ENCODE peak calls at places on chromosomes 3 and 15, in five cellular contexts. J, Q, W, V and G are unnamed samples.

GRCh38 chr3:155065537-155065936 is 14.6 kb upstream of the MME start:
- DNase-seq in Q (no peak), W (no peak), J (no peak), V (peak; percentile 67), G (no peak)

GRCh38 chr3:12347301-12347700 is 58.4 kb downstream of the PPARG start:
- DNase-seq in V (no peak), J (no peak), W (no peak), Q (no peak), G (no peak)

GRCh38 chr3:138205527-138205926 is 18.4 kb downstream of the ARMC8 start:
- DNase-seq in Q (no peak), W (no peak), J (no peak), V (no peak), G (no peak)

GRCh38 chr15:66854012-66854965 is 152.3 kb downstream of the SMAD6 start:
- DNase-seq in J (no peak), Q (no peak), W (no peak), V (no peak), G (no peak)

GRCh38 chr15:73387507-73388255 is 18.9 kb upstream of the HCN4 start:
- DNase-seq in J (no peak), W (no peak), Q (no peak), V (no peak), G (no peak)

GRCh38 chr15:84818221-84819131 is 1.3 kb downstream of the ALPK3 start:
- DNase-seq in W (no peak), J (no peak), V (no peak), Q (no peak), G (peak; percentile 50)

GRCh38 chr3:153232737-153233330 is 70.8 kb downstream of the RAP2B start:
- DNase-seq in W (no peak), J (no peak), V (no peak), Q (no peak), G (no peak)

GRCh38 chr3:11071096-11071755 is 78.7 kb downstream of the SLC6A1 start:
- DNase-seq in Q (no peak), W (no peak), J (no peak), V (no peak), G (no peak)

GRCh38 chr3:190486908-190487607 is 26.8 kb upstream of the IL1RAP start:
- DNase-seq in W (no peak), V (no peak), Q (no peak), J (no peak), G (no peak)

GRCh38 chr15:31020542-31020941 is 29.1 kb upstream of the MTMR10 start:
- DNase-seq in V (no peak), Q (no peak), J (no peak), W (no peak), G (no peak)

GRCh38 chr15:64105113-64105704 is 9.4 kb downstream of the SNX1 start:
- DNase-seq in W (no peak), J (no peak), V (no peak), Q (no peak), G (no peak)

GRCh38 chr3:192629429-192629828 is 97.9 kb downstream of the FGF12 start:
- DNase-seq in W (no peak), V (no peak), Q (no peak), J (no peak), G (no peak)

GRCh38 chr15:34248190-34248589 is 23.4 kb downstream of the EMC4 start:
- DNase-seq in Q (no peak), V (no peak), J (no peak), W (no peak), G (no peak)

GRCh38 chr3:168096210-168096795 is 579 bp upstream of the GOLIM4 start:
- DNase-seq in J (peak; percentile 59), W (peak; percentile 81), V (peak; percentile 78), Q (no peak), G (peak; percentile 73)

GRCh38 chr3:152778001-152778400 is 56.9 kb upstream of the P2RY1 start:
- DNase-seq in W (no peak), Q (no peak), J (no peak), V (no peak), G (no peak)

GRCh38 chr3:58484049-58484721 is 7.7 kb upstream of the KCTD6 start:
- DNase-seq in J (no peak), W (no peak), V (no peak), Q (no peak), G (no peak)

GRCh38 chr3:177905895-177906511 is 630.2 kb upstream of the KCNMB2 start:
- DNase-seq in Q (no peak), W (no peak), V (peak; percentile 5), J (no peak), G (no peak)

GRCh38 chr3:108008931-108009635 is 81.7 kb downstream of the CD47 start:
- DNase-seq in Q (no peak), J (no peak), W (no peak), V (no peak), G (peak; percentile 74)

GRCh38 chr3:136263251-136263650 is 13.1 kb downstream of the PCCB start:
- DNase-seq in W (no peak), V (no peak), J (no peak), Q (no peak), G (no peak)

GRCh38 chr3:137360531-137361201 is 402.9 kb downstream of the IL20RB start:
- DNase-seq in Q (no peak), J (no peak), V (no peak), W (no peak), G (no peak)

GRCh38 chr15:58222698-58223097 is 84.5 kb downstream of the AQP9 start:
- DNase-seq in V (no peak), W (no peak), J (no peak), Q (no peak), G (no peak)

GRCh38 chr3:157142315-157142714 is 17.6 kb downstream of the CCNL1 start:
- DNase-seq in W (no peak), Q (no peak), J (no peak), V (no peak), G (no peak)

GRCh38 chr3:64380539-64380938 is 155.3 kb upstream of the PRICKLE2 start:
- DNase-seq in V (no peak), Q (no peak), W (no peak), J (no peak), G (no peak)

GRCh38 chr3:9193633-9194032 is 55.8 kb downstream of the SRGAP3 start:
- DNase-seq in W (no peak), J (no peak), V (no peak), Q (no peak), G (no peak)

GRCh38 chr3:129052675-129053074 is 7.9 kb upstream of the GP9 start:
- DNase-seq in V (no peak), Q (no peak), W (no peak), J (peak; percentile 74), G (no peak)

GRCh38 chr3:13072239-13073041 is 789 bp downstream of the IQSEC1 start:
- DNase-seq in W (no peak), J (no peak), V (no peak), Q (no peak), G (no peak)

GRCh38 chr3:53084310-53085001 is 38.6 kb upstream of the SFMBT1 start:
- DNase-seq in V (no peak), Q (no peak), J (no peak), W (no peak), G (no peak)

GRCh38 chr3:53222183-53222901 is 33.5 kb downstream of the TKT start:
- DNase-seq in W (no peak), Q (no peak), V (no peak), J (no peak), G (no peak)

GRCh38 chr3:36919439-36920160 is 25.3 kb downstream of the TRANK1 start:
- DNase-seq in V (no peak), J (no peak), W (no peak), Q (no peak), G (no peak)

GRCh38 chr3:46360904-46361303 is 7.0 kb downstream of the CCR2 start:
- DNase-seq in Q (no peak), W (no peak), V (no peak), J (no peak), G (no peak)

GRCh38 chr3:160665784-160666526 is 11.0 kb upstream of the ARL14 start:
- DNase-seq in J (no peak), W (no peak), Q (no peak), V (peak; percentile 32), G (peak; percentile 15)

GRCh38 chr15:66847565-66847991 is 145.5 kb downstream of the SMAD6 start:
- DNase-seq in Q (no peak), J (no peak), V (no peak), W (no peak), G (no peak)

GRCh38 chr15:74870496-74871213 is 2.5 kb downstream of the SCAMP2 start:
- DNase-seq in J (no peak), Q (no peak), V (peak; percentile 48), W (no peak), G (no peak)

GRCh38 chr3:31833391-31834165 is 147.5 kb downstream of the OSBPL10 start:
- DNase-seq in V (no peak), W (no peak), Q (no peak), J (no peak), G (no peak)

GRCh38 chr15:79092382-79092781 is 1.8 kb upstream of the RASGRF1 start:
- DNase-seq in V (no peak), J (no peak), W (no peak), Q (no peak), G (peak; percentile 20)

GRCh38 chr3:172904817-172905479 is 154.4 kb downstream of the ECT2 start:
- DNase-seq in Q (no peak), J (no peak), V (no peak), W (no peak), G (no peak)

GRCh38 chr3:15295506-15295905 is 36.9 kb downstream of the SH3BP5 start:
- DNase-seq in W (no peak), V (no peak), Q (no peak), J (no peak), G (no peak)

GRCh38 chr3:30492581-30493192 is 113.7 kb upstream of the TGFBR2 start:
- DNase-seq in Q (no peak), J (no peak), W (no peak), V (no peak), G (no peak)

GRCh38 chr3:194395767-194396527 is 3.1 kb downstream of the GP5 start:
- DNase-seq in Q (no peak), W (no peak), V (no peak), J (no peak), G (peak; percentile 11)

GRCh38 chr3:185653949-185654757 is 68.1 kb downstream of the SENP2 start:
- DNase-seq in Q (no peak), J (no peak), W (no peak), V (no peak), G (peak; percentile 29)
- H3K27ac ChIP-seq in Q (no peak overlapping the region), J (no peak overlapping the region), W (no peak overlapping the region), V (peak overlapping the region; percentile 97), G (no peak overlapping the region)

DNA sequence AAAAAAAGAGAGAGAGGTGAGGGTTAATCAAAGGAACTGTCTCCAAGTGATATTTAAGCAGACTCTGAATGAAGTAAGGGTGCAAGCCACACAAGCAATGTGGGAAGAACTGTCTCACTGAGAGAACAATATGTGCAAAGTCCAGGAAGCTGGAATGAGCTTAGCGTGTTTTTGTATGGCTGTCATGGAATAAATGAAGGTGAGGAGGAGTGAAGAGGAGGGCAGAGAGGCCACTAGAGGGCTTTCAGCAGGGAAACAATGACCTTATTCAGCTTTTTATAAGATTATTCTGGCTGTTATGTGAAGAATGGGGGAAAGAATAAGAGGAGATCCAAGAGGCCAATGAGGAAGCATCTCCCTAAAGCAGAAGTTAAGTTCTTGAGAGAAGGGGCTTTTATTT is 86.9 kb upstream of the COL8A1 start:
- DNase-seq in J (no peak), Q (no peak), W (no peak), V (no peak), G (no peak)
- H3K27ac ChIP-seq in J (no peak overlapping the region), Q (no peak overlapping the region), W (no peak overlapping the region), V (no peak overlapping the region), G (no peak overlapping the region)

GRCh38 chr15:85870216-85871014 is 75.7 kb upstream of the KLHL25 start:
- DNase-seq in Q (no peak), W (no peak), V (no peak), J (no peak), G (no peak)
- H3K27ac ChIP-seq in Q (no peak overlapping the region), W (no peak overlapping the region), V (no peak overlapping the region), J (no peak overlapping the region), G (no peak overlapping the region)

GRCh38 chr15:101128696-101129095 is 123.2 kb downstream of the CHSY1 start:
- DNase-seq in V (no peak), Q (no peak), J (no peak), W (peak; percentile 54), G (no peak)
- H3K27ac ChIP-seq in V (peak overlapping the region; percentile 97), Q (no peak overlapping the region), J (no peak overlapping the region), W (no peak overlapping the region), G (peak overlapping the region; percentile 96)